ENCODE peak calls at places on chromosome 5, in seven cellular contexts. One of them, this sample, is unnamed.
A peak's percentile ranks its signal among the peaks of the same experiment; 100 is the strongest.

GRCh38 chr5:1535646-1536045 is 11.9 kb upstream of the LPCAT1 start:
- DNase-seq in GM23338: no peak
- DNase-seq in HCT116: no peak
- DNase-seq in HepG2: no peak
- DNase-seq in GM12878: no peak
- DNase-seq in SK-N-SH: no peak
- DNase-seq in K562: no peak
- DNase-seq in this sample: no peak

GRCh38 chr5:23530571-23530970 is 23.2 kb downstream of the PRDM9 start:
- DNase-seq in GM23338: no peak
- DNase-seq in HCT116: no peak
- DNase-seq in HepG2: no peak
- DNase-seq in GM12878: no peak
- DNase-seq in SK-N-SH: no peak
- DNase-seq in K562: no peak
- DNase-seq in this sample: no peak

GRCh38 chr5:135880278-135880677 is 15.4 kb downstream of the IL9 start:
- DNase-seq in GM23338: peak; percentile 75
- DNase-seq in HCT116: peak; percentile 15
- DNase-seq in HepG2: peak; percentile 48
- DNase-seq in GM12878: no peak
- DNase-seq in SK-N-SH: peak; percentile 41
- DNase-seq in K562: peak; percentile 25
- DNase-seq in this sample: no peak

GRCh38 chr5:110043025-110043424 is 353.3 kb downstream of the MAN2A1 start:
- DNase-seq in GM23338: no peak
- DNase-seq in HCT116: no peak
- DNase-seq in HepG2: no peak
- DNase-seq in GM12878: no peak
- DNase-seq in SK-N-SH: no peak
- DNase-seq in K562: no peak
- DNase-seq in this sample: no peak

GRCh38 chr5:58459276-58459859 is 518 bp downstream of the PLK2 start:
- DNase-seq in GM23338: peak; percentile 68
- DNase-seq in HCT116: no peak
- DNase-seq in HepG2: peak; percentile 1
- DNase-seq in GM12878: no peak
- DNase-seq in SK-N-SH: no peak
- DNase-seq in K562: no peak
- DNase-seq in this sample: no peak

GRCh38 chr5:54874337-54875021 is 110.9 kb downstream of the ESM1 start:
- DNase-seq in GM23338: no peak
- DNase-seq in HCT116: no peak
- DNase-seq in HepG2: no peak
- DNase-seq in GM12878: no peak
- DNase-seq in SK-N-SH: no peak
- DNase-seq in K562: no peak
- DNase-seq in this sample: no peak

GRCh38 chr5:39005566-39006232 is 68.5 kb downstream of the RICTOR start:
- DNase-seq in GM23338: peak; percentile 51
- DNase-seq in HCT116: no peak
- DNase-seq in HepG2: peak; percentile 12
- DNase-seq in GM12878: no peak
- DNase-seq in SK-N-SH: no peak
- DNase-seq in K562: no peak
- DNase-seq in this sample: no peak

GRCh38 chr5:103428411-103428871 is 134.1 kb downstream of the NUDT12 start:
- DNase-seq in GM23338: no peak
- DNase-seq in HCT116: no peak
- DNase-seq in HepG2: peak; percentile 27
- DNase-seq in GM12878: no peak
- DNase-seq in SK-N-SH: no peak
- DNase-seq in K562: no peak
- DNase-seq in this sample: no peak

GRCh38 chr5:16805478-16805877 is 130.6 kb downstream of the MYO10 start:
- DNase-seq in GM23338: no peak
- DNase-seq in HCT116: no peak
- DNase-seq in HepG2: no peak
- DNase-seq in GM12878: no peak
- DNase-seq in SK-N-SH: no peak
- DNase-seq in K562: no peak
- DNase-seq in this sample: no peak

GRCh38 chr5:96219580-96220281 is 213.3 kb downstream of the PCSK1 start:
- DNase-seq in GM23338: no peak
- DNase-seq in HCT116: no peak
- DNase-seq in HepG2: no peak
- DNase-seq in GM12878: no peak
- DNase-seq in SK-N-SH: no peak
- DNase-seq in K562: no peak
- DNase-seq in this sample: no peak

GRCh38 chr5:173020643-173021042 is 35.5 kb upstream of the CREBRF start:
- DNase-seq in GM23338: no peak
- DNase-seq in HCT116: no peak
- DNase-seq in HepG2: no peak
- DNase-seq in GM12878: no peak
- DNase-seq in SK-N-SH: no peak
- DNase-seq in K562: no peak
- DNase-seq in this sample: no peak

GRCh38 chr5:33258553-33258952 is 182.2 kb upstream of the TARS1 start:
- DNase-seq in GM23338: no peak
- DNase-seq in HCT116: no peak
- DNase-seq in HepG2: no peak
- DNase-seq in GM12878: no peak
- DNase-seq in SK-N-SH: no peak
- DNase-seq in K562: no peak
- DNase-seq in this sample: no peak

GRCh38 chr5:61953913-61954312 is 352.1 kb upstream of the KIF2A start:
- DNase-seq in GM23338: no peak
- DNase-seq in HCT116: no peak
- DNase-seq in HepG2: no peak
- DNase-seq in GM12878: no peak
- DNase-seq in SK-N-SH: no peak
- DNase-seq in K562: no peak
- DNase-seq in this sample: no peak

GRCh38 chr5:102537011-102537410 is 38.2 kb upstream of the SLCO6A1 start:
- DNase-seq in GM23338: no peak
- DNase-seq in HCT116: no peak
- DNase-seq in HepG2: no peak
- DNase-seq in GM12878: no peak
- DNase-seq in SK-N-SH: no peak
- DNase-seq in K562: no peak
- DNase-seq in this sample: no peak

GRCh38 chr5:37847978-37848425 is 8.2 kb upstream of the GDNF start:
- DNase-seq in GM23338: no peak
- DNase-seq in HCT116: no peak
- DNase-seq in HepG2: peak; percentile 26
- DNase-seq in GM12878: peak; percentile 49
- DNase-seq in SK-N-SH: no peak
- DNase-seq in K562: no peak
- DNase-seq in this sample: no peak

DNA sequence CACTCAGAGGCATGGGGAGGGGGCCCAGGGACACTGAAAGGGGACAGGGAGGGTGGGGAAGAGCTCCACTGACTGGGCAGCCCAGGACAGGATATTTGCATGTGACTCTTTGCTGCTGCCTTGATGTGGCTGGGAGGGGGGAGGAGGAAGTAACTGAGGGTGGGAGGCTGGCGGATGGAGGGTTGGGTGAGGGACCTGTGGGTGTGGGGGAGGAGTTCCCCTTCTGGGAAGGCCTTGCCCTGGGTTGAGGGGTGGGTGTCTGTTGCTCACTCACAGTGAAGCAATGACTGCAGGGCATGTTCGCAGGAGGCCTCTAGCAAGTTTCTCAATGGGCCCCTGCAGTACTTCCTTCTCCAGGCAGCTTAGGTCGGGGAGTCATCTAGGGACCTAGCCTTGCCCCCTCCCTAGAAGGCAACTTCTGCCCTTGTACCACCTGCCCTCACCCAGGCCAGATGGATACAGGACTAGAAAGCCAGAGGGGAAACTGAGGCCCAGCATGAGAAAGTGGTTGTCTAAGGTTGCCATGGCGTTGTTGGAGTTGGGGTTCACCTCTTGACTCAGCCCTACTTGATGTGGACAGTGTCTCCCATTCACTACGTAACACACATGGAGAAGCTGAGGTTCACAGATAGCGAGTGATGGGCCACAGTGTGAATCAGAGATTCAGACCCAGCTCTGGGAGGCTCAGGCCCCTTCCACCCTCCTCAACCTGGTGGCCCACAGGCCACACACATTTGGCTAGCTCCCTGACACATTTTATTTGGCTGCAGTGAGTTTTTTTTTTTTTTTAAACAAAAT is 3.0 kb downstream of the GRK6 start:
- DNase-seq in GM23338: no peak
- DNase-seq in HCT116: no peak
- DNase-seq in HepG2: no peak
- DNase-seq in GM12878: peak; percentile 72
- DNase-seq in SK-N-SH: no peak
- DNase-seq in K562: no peak
- DNase-seq in this sample: no peak
- TF ChIP-seq REST in GM23338: no peak
- TF ChIP-seq REST in HCT116: no peak
- TF ChIP-seq REST in HepG2: no peak
- TF ChIP-seq REST in GM12878: no peak
- TF ChIP-seq REST in SK-N-SH: no peak
- TF ChIP-seq REST in K562: no peak
- TF ChIP-seq REST in this sample: no peak

DNA sequence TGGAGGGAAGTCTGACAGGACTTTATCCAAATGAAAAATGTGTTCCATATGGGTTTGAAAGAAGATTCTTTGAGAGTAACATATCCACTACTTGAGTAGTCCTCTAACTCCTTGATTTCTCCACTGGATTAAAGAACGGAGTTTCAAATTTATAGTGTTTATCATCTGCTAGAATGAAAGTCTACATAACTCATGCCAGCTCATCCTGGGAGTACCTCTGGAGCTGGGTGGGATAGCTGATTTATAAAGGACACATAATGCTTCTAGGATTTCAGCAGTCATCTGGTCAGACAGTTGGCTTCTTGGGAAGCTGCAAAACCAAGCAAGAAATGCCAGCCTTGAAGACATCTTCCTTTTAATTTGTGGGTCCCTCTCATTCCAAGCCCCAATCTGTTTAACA is 3.1 kb downstream of the GALNT10 start:
- DNase-seq in GM23338: no peak
- DNase-seq in HCT116: no peak
- DNase-seq in HepG2: no peak
- DNase-seq in GM12878: no peak
- DNase-seq in SK-N-SH: no peak
- DNase-seq in K562: no peak
- DNase-seq in this sample: no peak
- TF ChIP-seq POLR2AphosphoS5 in GM23338: no peak
- TF ChIP-seq POLR2AphosphoS5 in HCT116: no peak
- TF ChIP-seq POLR2AphosphoS5 in HepG2: no peak
- TF ChIP-seq POLR2AphosphoS5 in GM12878: no peak
- TF ChIP-seq POLR2AphosphoS5 in SK-N-SH: peak; percentile 13
- TF ChIP-seq POLR2AphosphoS5 in K562: no peak
- TF ChIP-seq POLR2AphosphoS5 in this sample: no peak

DNA sequence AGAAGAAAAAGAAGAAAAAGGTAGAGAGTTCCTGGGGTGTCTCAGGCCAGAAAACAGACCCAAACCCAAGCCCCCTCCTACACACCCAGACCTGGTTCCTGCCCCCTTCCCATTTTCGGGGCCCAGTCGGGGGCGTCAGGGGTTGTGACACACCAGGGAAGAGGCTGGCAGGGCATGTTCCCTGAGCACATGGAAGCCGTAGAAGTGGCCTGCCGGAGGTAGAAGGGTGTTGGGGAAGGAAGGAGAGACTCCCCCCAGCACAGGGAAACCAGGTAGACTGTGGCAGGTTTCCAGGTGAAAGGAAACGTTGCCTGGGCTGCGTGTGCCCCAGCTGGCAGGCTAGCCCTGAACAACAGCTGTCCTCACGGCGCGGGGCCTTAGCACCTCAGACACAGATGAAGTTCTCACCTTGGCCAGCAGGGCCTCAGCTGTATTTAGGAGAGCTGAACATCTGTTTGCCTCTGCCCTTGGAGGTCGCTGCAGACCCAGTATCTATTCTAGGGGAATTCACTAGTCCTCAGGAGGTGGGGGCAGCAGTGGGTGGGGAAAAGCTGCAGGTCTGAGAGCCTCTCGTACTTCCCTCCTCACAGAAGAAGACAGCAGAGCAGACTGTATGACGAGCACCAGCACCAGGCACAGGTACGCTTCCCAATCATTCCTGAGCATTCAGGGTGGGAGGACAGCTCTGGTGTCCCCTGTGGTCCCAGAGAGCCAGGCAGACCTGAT is 14.1 kb downstream of the CD74 start:
- DNase-seq in GM23338: peak; percentile 67
- DNase-seq in HCT116: no peak
- DNase-seq in HepG2: no peak
- DNase-seq in GM12878: no peak
- DNase-seq in SK-N-SH: no peak
- DNase-seq in K562: no peak
- DNase-seq in this sample: no peak
- H3K36me3 ChIP-seq in GM23338: peaks cover 15% of the 10 kb centered on the region
- H3K36me3 ChIP-seq in HCT116: peaks cover 31% of the 10 kb centered on the region
- H3K36me3 ChIP-seq in HepG2: peaks cover 74% of the 10 kb centered on the region
- H3K36me3 ChIP-seq in GM12878: peaks cover 42% of the 10 kb centered on the region
- H3K36me3 ChIP-seq in SK-N-SH: peaks cover 7% of the 10 kb centered on the region
- H3K36me3 ChIP-seq in K562: peaks cover 85% of the 10 kb centered on the region
- H3K36me3 ChIP-seq in this sample: peaks cover 7% of the 10 kb centered on the region

GRCh38 chr5:171601266-171601881 is 181.9 kb downstream of the FGF18 start:
- DNase-seq in GM23338: no peak
- DNase-seq in HCT116: no peak
- DNase-seq in HepG2: no peak
- DNase-seq in GM12878: no peak
- DNase-seq in SK-N-SH: no peak
- DNase-seq in K562: no peak
- DNase-seq in this sample: no peak
- TF ChIP-seq REST in GM23338: no peak
- TF ChIP-seq REST in HCT116: no peak
- TF ChIP-seq REST in HepG2: no peak
- TF ChIP-seq REST in GM12878: no peak
- TF ChIP-seq REST in SK-N-SH: no peak
- TF ChIP-seq REST in K562: no peak
- TF ChIP-seq REST in this sample: no peak

DNA sequence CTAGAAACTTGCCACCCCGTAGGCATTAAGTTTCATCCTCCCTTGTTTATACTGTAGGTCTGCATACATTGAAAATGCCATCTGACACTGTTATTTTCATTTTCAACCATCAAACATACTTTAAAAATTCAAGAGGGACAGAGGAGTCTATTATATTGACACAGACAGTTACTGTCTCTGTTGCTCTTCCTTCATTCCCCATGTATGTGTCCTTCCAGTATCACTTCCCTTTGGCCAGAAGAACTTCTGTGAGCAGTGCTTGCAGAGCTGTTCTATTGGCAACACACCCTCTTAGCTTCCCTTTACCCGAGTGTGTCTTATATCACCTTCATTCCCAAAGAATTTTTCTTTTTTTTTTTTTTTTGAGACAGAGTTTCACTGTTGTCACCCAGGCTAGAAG is 42.8 kb downstream of the RASGEF1C start:
- DNase-seq in GM23338: no peak
- DNase-seq in HCT116: no peak
- DNase-seq in HepG2: no peak
- DNase-seq in GM12878: no peak
- DNase-seq in SK-N-SH: no peak
- DNase-seq in K562: no peak
- DNase-seq in this sample: no peak
- TF ChIP-seq POLR2AphosphoS5 in GM23338: no peak
- TF ChIP-seq POLR2AphosphoS5 in HCT116: no peak
- TF ChIP-seq POLR2AphosphoS5 in HepG2: no peak
- TF ChIP-seq POLR2AphosphoS5 in GM12878: no peak
- TF ChIP-seq POLR2AphosphoS5 in SK-N-SH: no peak
- TF ChIP-seq POLR2AphosphoS5 in K562: no peak
- TF ChIP-seq POLR2AphosphoS5 in this sample: no peak

GRCh38 chr5:91373600-91373999 is 9.5 kb downstream of the ARRDC3 start:
- DNase-seq in GM23338: no peak
- DNase-seq in HCT116: no peak
- DNase-seq in HepG2: no peak
- DNase-seq in GM12878: no peak
- DNase-seq in SK-N-SH: no peak
- DNase-seq in K562: no peak
- DNase-seq in this sample: no peak
- H3K36me3 ChIP-seq in GM23338: peaks cover 18% of the 10 kb centered on the region
- H3K36me3 ChIP-seq in HCT116: peaks cover 92% of the 10 kb centered on the region
- H3K36me3 ChIP-seq in HepG2: peaks cover 47% of the 10 kb centered on the region
- H3K36me3 ChIP-seq in GM12878: peaks cover 26% of the 10 kb centered on the region
- H3K36me3 ChIP-seq in SK-N-SH: peaks cover 98% of the 10 kb centered on the region
- H3K36me3 ChIP-seq in K562: peaks cover 100% of the 10 kb centered on the region
- H3K36me3 ChIP-seq in this sample: peaks cover 86% of the 10 kb centered on the region